ENCODE peak calls at places on chromosome 9, in five cellular contexts. One of them, this sample, is unnamed.

GRCh38 chr9:71637433-71637832 is 130.9 kb downstream of the CEMIP2 start:
- DNase-seq in kidney: no peak
- DNase-seq in right cardiac atrium: no peak
- DNase-seq in fibroblast of lung: no peak
- DNase-seq in stimulated activated CD8-positive, alpha-beta memory T cell treated with anti-CD3 and anti-CD28 coated beads, Interleukin-4, amount 100 ng/mL, for 24 hours: no peak
- DNase-seq in this sample: no peak

GRCh38 chr9:15304620-15305019 is 2.4 kb downstream of the TTC39B start:
- DNase-seq in kidney: no peak
- DNase-seq in right cardiac atrium: no peak
- DNase-seq in fibroblast of lung: no peak
- DNase-seq in stimulated activated CD8-positive, alpha-beta memory T cell treated with anti-CD3 and anti-CD28 coated beads, Interleukin-4, amount 100 ng/mL, for 24 hours: no peak
- DNase-seq in this sample: no peak

GRCh38 chr9:117737721-117738226 is 33.6 kb downstream of the TLR4 start:
- DNase-seq in kidney: no peak
- DNase-seq in right cardiac atrium: no peak
- DNase-seq in fibroblast of lung: no peak
- DNase-seq in stimulated activated CD8-positive, alpha-beta memory T cell treated with anti-CD3 and anti-CD28 coated beads, Interleukin-4, amount 100 ng/mL, for 24 hours: no peak
- DNase-seq in this sample: no peak

GRCh38 chr9:116501871-116502270 is 185.2 kb upstream of the TRIM32 start:
- DNase-seq in kidney: no peak
- DNase-seq in right cardiac atrium: no peak
- DNase-seq in fibroblast of lung: no peak
- DNase-seq in stimulated activated CD8-positive, alpha-beta memory T cell treated with anti-CD3 and anti-CD28 coated beads, Interleukin-4, amount 100 ng/mL, for 24 hours: no peak
- DNase-seq in this sample: peak

GRCh38 chr9:131426545-131426944 is 32.7 kb downstream of the PRRC2B start:
- DNase-seq in kidney: no peak
- DNase-seq in right cardiac atrium: no peak
- DNase-seq in fibroblast of lung: no peak
- DNase-seq in stimulated activated CD8-positive, alpha-beta memory T cell treated with anti-CD3 and anti-CD28 coated beads, Interleukin-4, amount 100 ng/mL, for 24 hours: no peak
- DNase-seq in this sample: no peak

GRCh38 chr9:133707065-133707760 is 30.9 kb downstream of the SARDH start:
- DNase-seq in kidney: peak
- DNase-seq in right cardiac atrium: peak
- DNase-seq in fibroblast of lung: peak
- DNase-seq in stimulated activated CD8-positive, alpha-beta memory T cell treated with anti-CD3 and anti-CD28 coated beads, Interleukin-4, amount 100 ng/mL, for 24 hours: no peak
- DNase-seq in this sample: no peak

GRCh38 chr9:28678097-28678496 is 1104.8 kb upstream of the C9orf72 start:
- DNase-seq in kidney: no peak
- DNase-seq in right cardiac atrium: no peak
- DNase-seq in fibroblast of lung: no peak
- DNase-seq in stimulated activated CD8-positive, alpha-beta memory T cell treated with anti-CD3 and anti-CD28 coated beads, Interleukin-4, amount 100 ng/mL, for 24 hours: no peak
- DNase-seq in this sample: no peak

GRCh38 chr9:123437201-123437600 is 81.2 kb downstream of the CRB2 start:
- DNase-seq in kidney: no peak
- DNase-seq in right cardiac atrium: no peak
- DNase-seq in fibroblast of lung: no peak
- DNase-seq in stimulated activated CD8-positive, alpha-beta memory T cell treated with anti-CD3 and anti-CD28 coated beads, Interleukin-4, amount 100 ng/mL, for 24 hours: no peak
- DNase-seq in this sample: no peak

GRCh38 chr9:134291452-134291881 is 34.8 kb upstream of the RXRA start:
- DNase-seq in kidney: peak
- DNase-seq in right cardiac atrium: peak
- DNase-seq in fibroblast of lung: no peak
- DNase-seq in stimulated activated CD8-positive, alpha-beta memory T cell treated with anti-CD3 and anti-CD28 coated beads, Interleukin-4, amount 100 ng/mL, for 24 hours: no peak
- DNase-seq in this sample: no peak

GRCh38 chr9:128103589-128103962 is 24.0 kb downstream of the PTGES2 start:
- DNase-seq in kidney: peak
- DNase-seq in right cardiac atrium: no peak
- DNase-seq in fibroblast of lung: no peak
- DNase-seq in stimulated activated CD8-positive, alpha-beta memory T cell treated with anti-CD3 and anti-CD28 coated beads, Interleukin-4, amount 100 ng/mL, for 24 hours: no peak
- DNase-seq in this sample: no peak

GRCh38 chr9:125435776-125436612 is 174.4 kb downstream of the GAPVD1 start:
- DNase-seq in kidney: peak
- DNase-seq in right cardiac atrium: no peak
- DNase-seq in fibroblast of lung: no peak
- DNase-seq in stimulated activated CD8-positive, alpha-beta memory T cell treated with anti-CD3 and anti-CD28 coated beads, Interleukin-4, amount 100 ng/mL, for 24 hours: no peak
- DNase-seq in this sample: no peak

GRCh38 chr9:130588416-130588815 is 9.0 kb downstream of the FUBP3 start:
- DNase-seq in kidney: no peak
- DNase-seq in right cardiac atrium: no peak
- DNase-seq in fibroblast of lung: no peak
- DNase-seq in stimulated activated CD8-positive, alpha-beta memory T cell treated with anti-CD3 and anti-CD28 coated beads, Interleukin-4, amount 100 ng/mL, for 24 hours: no peak
- DNase-seq in this sample: no peak

GRCh38 chr9:4262735-4263141 is 37.1 kb downstream of the GLIS3 start:
- DNase-seq in kidney: no peak
- DNase-seq in right cardiac atrium: no peak
- DNase-seq in fibroblast of lung: peak
- DNase-seq in stimulated activated CD8-positive, alpha-beta memory T cell treated with anti-CD3 and anti-CD28 coated beads, Interleukin-4, amount 100 ng/mL, for 24 hours: no peak
- DNase-seq in this sample: peak

GRCh38 chr9:37289631-37290030 is 132.9 kb upstream of the GRHPR start:
- DNase-seq in kidney: no peak
- DNase-seq in right cardiac atrium: no peak
- DNase-seq in fibroblast of lung: no peak
- DNase-seq in stimulated activated CD8-positive, alpha-beta memory T cell treated with anti-CD3 and anti-CD28 coated beads, Interleukin-4, amount 100 ng/mL, for 24 hours: no peak
- DNase-seq in this sample: no peak

GRCh38 chr9:90539266-90539665 is 103.4 kb downstream of the DIRAS2 start:
- DNase-seq in kidney: no peak
- DNase-seq in right cardiac atrium: no peak
- DNase-seq in fibroblast of lung: no peak
- DNase-seq in stimulated activated CD8-positive, alpha-beta memory T cell treated with anti-CD3 and anti-CD28 coated beads, Interleukin-4, amount 100 ng/mL, for 24 hours: no peak
- DNase-seq in this sample: no peak

This sample was measured in mesenchymal stem cell.